ENCODE peak calls at places on chromosomes 5 and 9, in seven cellular contexts. P is HepG2, U is SK-N-SH, A is HCT116, J is K562, V is GM12878, T is H1. O is an unnamed sample.

GRCh38 chr5:178230879-178231735 is 1.5 kb downstream of the PHYKPL start:
- DNase-seq in J (no peak), U (no peak), T (no peak), P (no peak), A (no peak), V (no peak), O (no peak)

GRCh38 chr5:13250450-13251291 is 693.8 kb downstream of the DNAH5 start:
- DNase-seq in P (peak), T (no peak), J (no peak), V (no peak), A (no peak), U (peak), O (peak)

GRCh38 chr9:106956971-106957370 is 94.0 kb downstream of the ZNF462 start:
- DNase-seq in U (no peak), T (no peak), J (no peak), A (no peak), V (no peak), P (no peak), O (no peak)

GRCh38 chr9:86978986-86979385 is 31.7 kb upstream of the GAS1 start:
- DNase-seq in U (no peak), A (no peak), V (no peak), P (no peak), J (no peak), T (no peak), O (no peak)

GRCh38 chr5:58056546-58056945 is 403.3 kb downstream of the PLK2 start:
- DNase-seq in U (no peak), V (no peak), J (no peak), P (no peak), T (no peak), A (no peak), O (no peak)

GRCh38 chr5:79002374-79002773 is 17.3 kb upstream of the ARSB start:
- DNase-seq in P (peak), J (no peak), V (no peak), U (no peak), A (no peak), T (no peak), O (no peak)

GRCh38 chr9:4080889-4081548 is 218.8 kb downstream of the GLIS3 start:
- DNase-seq in V (no peak), P (no peak), A (no peak), U (peak), J (no peak), T (no peak), O (peak)

GRCh38 chr5:72723584-72723983 is 92.9 kb upstream of the TNPO1 start:
- DNase-seq in T (no peak), U (no peak), V (no peak), P (no peak), J (no peak), A (no peak), O (peak)

GRCh38 chr5:139795074-139796001 is at the start of gene PSD2:
- DNase-seq in V (no peak), P (no peak), A (no peak), T (no peak), U (peak), J (peak), O (peak)

GRCh38 chr5:127645300-127645726 is 3.6 kb upstream of the CTXN3 start:
- DNase-seq in A (no peak), V (no peak), T (no peak), P (no peak), U (no peak), J (no peak), O (no peak)

GRCh38 chr9:96503918-96504317 is 53.9 kb downstream of the HABP4 start:
- DNase-seq in V (no peak), T (no peak), P (no peak), J (no peak), U (no peak), A (no peak), O (no peak)

GRCh38 chr9:107491081-107492053 is 1.8 kb upstream of the KLF4 start:
- DNase-seq in J (no peak), P (no peak), T (no peak), U (no peak), A (no peak), V (no peak), O (no peak)

GRCh38 chr9:135248111-135248510 is 160.6 kb downstream of the OLFM1 start:
- DNase-seq in T (no peak), J (no peak), V (no peak), U (no peak), P (no peak), A (peak), O (peak)

GRCh38 chr5:17219006-17219422 is 1.6 kb downstream of the BASP1 start:
- DNase-seq in T (no peak), J (no peak), V (no peak), P (no peak), U (peak), A (no peak), O (no peak)

GRCh38 chr5:90226433-90227099 is 183.0 kb downstream of the CETN3 start:
- DNase-seq in T (no peak), V (no peak), J (no peak), A (no peak), P (no peak), U (peak), O (no peak)

GRCh38 chr9:69470186-69470977 is 145.4 kb downstream of the ENTREP1 start:
- DNase-seq in T (no peak), U (no peak), A (no peak), J (no peak), P (peak), V (no peak), O (no peak)

GRCh38 chr9:132946216-132946615 is 1.8 kb upstream of the TSC1 start:
- DNase-seq in U (no peak), V (no peak), T (no peak), J (no peak), P (no peak), A (no peak), O (no peak)

GRCh38 chr5:3827624-3828023 is 232.0 kb downstream of the IRX1 start:
- DNase-seq in J (peak), U (no peak), V (no peak), P (no peak), A (no peak), T (no peak), O (no peak)

GRCh38 chr9:81146684-81147337 is 542.5 kb downstream of the TLE1 start:
- DNase-seq in P (no peak), U (no peak), J (no peak), A (no peak), V (no peak), T (no peak), O (no peak)

GRCh38 chr9:18857769-18858168 is 175.2 kb downstream of the SAXO1 start:
- DNase-seq in A (no peak), V (no peak), U (no peak), T (no peak), P (no peak), J (no peak), O (no peak)

GRCh38 chr9:36317766-36318165 is 59.5 kb upstream of the GNE start:
- DNase-seq in V (no peak), U (no peak), A (no peak), J (no peak), T (no peak), P (peak), O (no peak)

GRCh38 chr9:89815903-89816573 is 211.2 kb downstream of the GADD45G start:
- DNase-seq in V (peak), U (no peak), J (no peak), P (no peak), T (no peak), A (no peak), O (no peak)
- TF ChIP-seq JUND in V (peak), U (no peak), J (no peak), P (no peak), T (no peak), A (no peak), O (no peak)

GRCh38 chr5:180007582-180007981 is 64.0 kb downstream of the RNF130 start:
- DNase-seq in P (no peak), U (peak), A (no peak), T (no peak), V (no peak), J (peak), O (no peak)
- TF ChIP-seq JUND in P (no peak), U (no peak), A (no peak), T (no peak), V (no peak), J (no peak), O (no peak)

GRCh38 chr9:136466155-136466541 is 16.7 kb downstream of the SEC16A start:
- DNase-seq in T (no peak), P (no peak), A (no peak), J (no peak), U (no peak), V (no peak), O (no peak)

GRCh38 chr9:136470792-136471469 is 11.9 kb downstream of the SEC16A start:
- DNase-seq in U (no peak), J (peak), T (no peak), P (no peak), V (no peak), A (no peak), O (no peak)

GRCh38 chr9:136465500-136466154 is 17.2 kb downstream of the SEC16A start:
- DNase-seq in J (no peak), T (no peak), U (no peak), A (no peak), V (no peak), P (no peak), O (no peak)

GRCh38 chr9:136470356-136470755 is 12.5 kb downstream of the SEC16A start:
- DNase-seq in V (no peak), A (no peak), T (no peak), P (no peak), U (no peak), J (no peak), O (no peak)

DNA sequence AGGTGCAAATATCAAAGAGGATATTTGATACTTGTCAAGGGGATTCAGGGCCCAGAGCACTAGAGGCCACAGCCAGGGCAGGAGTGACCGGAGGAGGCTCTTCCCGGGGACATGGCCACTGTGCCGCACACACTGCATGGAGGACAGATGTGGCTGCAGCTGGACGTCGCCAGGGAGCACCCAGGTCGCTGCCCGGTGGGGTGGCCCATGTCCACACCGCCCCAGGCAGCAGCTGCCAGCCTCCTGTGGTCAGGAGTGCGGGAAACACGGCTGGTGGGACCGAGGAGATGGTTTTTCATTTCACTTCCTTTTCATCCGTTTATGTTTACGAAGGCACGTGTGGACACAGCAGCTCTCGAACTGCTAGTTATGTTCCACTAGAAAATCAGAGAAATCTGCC is 15.1 kb downstream of the SEC16A start:
- DNase-seq in U (no peak), P (no peak), J (no peak), T (no peak), V (no peak), A (no peak), O (no peak)
- TF ChIP-seq JUND in U (no peak), P (no peak), J (no peak), T (no peak), V (no peak), A (no peak), O (no peak)

GRCh38 chr5:77935516-77936364 is 159.6 kb upstream of the TBCA start:
- DNase-seq in J (no peak), U (no peak), A (no peak), V (peak), T (no peak), P (no peak), O (no peak)
- TF ChIP-seq JUND in J (peak), U (no peak), A (no peak), V (no peak), T (no peak), P (no peak), O (no peak)

GRCh38 chr5:67221487-67222242 is 25.1 kb upstream of the CD180 start:
- DNase-seq in A (no peak), V (no peak), U (no peak), J (no peak), T (no peak), P (no peak), O (no peak)
- TF ChIP-seq JUND in A (no peak), V (no peak), U (no peak), J (no peak), T (no peak), P (no peak), O (no peak)